ENCODE peak calls at places on chromosomes 4 and X, in seven cellular contexts. J is naive thymus-derived CD8-positive, alpha-beta T cell; A is right cardiac atrium; U is T-helper 17 cell; B is naive thymus-derived CD4-positive, alpha-beta T cell; S is aorta; L is IMR-90. N is an unnamed sample.

GRCh38 chr4:146029939-146030710 is 91.5 kb upstream of the ZNF827 start:
- ATAC-seq in J (no peak), A (no peak), U (peak; percentile 62), B (no peak), S (no peak), L (no peak), N (peak; percentile 51)

GRCh38 chr4:1111259-1111809 is 2.0 kb downstream of the RNF212 start:
- ATAC-seq in J (no peak), A (no peak), U (no peak), B (no peak), S (no peak), L (no peak), N (no peak)

GRCh38 chr4:793109-793861 is 32.6 kb downstream of the CPLX1 start:
- ATAC-seq in J (no peak), A (no peak), U (no peak), B (no peak), S (no peak), L (no peak), N (peak; percentile 39)

GRCh38 chr4:17817027-17817426 is 6.2 kb downstream of the NCAPG start:
- ATAC-seq in J (peak; percentile 77), A (peak; percentile 31), U (peak; percentile 95), B (peak; percentile 90), S (no peak), L (peak; percentile 89), N (peak; percentile 73)

GRCh38 chr4:37780444-37781133 is 45.9 kb upstream of the PGM2 start:
- ATAC-seq in J (peak; percentile 98), A (no peak), U (peak; percentile 96), B (peak; percentile 96), S (no peak), L (no peak), N (no peak)

GRCh38 chrX:139816204-139816603 is 108.2 kb upstream of the MCF2 start:
- ATAC-seq in J (peak; percentile 53), A (no peak), U (no peak), B (no peak), S (no peak), L (no peak), N (no peak)

GRCh38 chr4:105194328-105195231 is 47.9 kb downstream of the TET2 start:
- ATAC-seq in J (no peak), A (no peak), U (no peak), B (no peak), S (no peak), L (peak; percentile 87), N (peak; percentile 78)

GRCh38 chr4:11098461-11098860 is 330.2 kb downstream of the HS3ST1 start:
- ATAC-seq in J (no peak), A (no peak), U (peak; percentile 57), B (no peak), S (no peak), L (no peak), N (no peak)

GRCh38 chr4:186297013-186297645 is 31.1 kb downstream of the F11 start:
- ATAC-seq in J (no peak), A (no peak), U (no peak), B (no peak), S (no peak), L (peak; percentile 86), N (no peak)

GRCh38 chr4:36081185-36081584 is 163.1 kb downstream of the ARAP2 start:
- ATAC-seq in J (no peak), A (no peak), U (no peak), B (no peak), S (no peak), L (no peak), N (peak; percentile 91)

GRCh38 chrX:135544338-135544948 is 24.0 kb downstream of the INTS6L start:
- ATAC-seq in J (peak; percentile 54), A (peak; percentile 51), U (peak; percentile 40), B (peak; percentile 44), S (no peak), L (no peak), N (no peak)

GRCh38 chr4:30929649-30930048 is 209.5 kb downstream of the PCDH7 start:
- ATAC-seq in J (no peak), A (no peak), U (no peak), B (no peak), S (no peak), L (no peak), N (no peak)

GRCh38 chr4:107893171-107894137 is 37.9 kb upstream of the CYP2U1 start:
- ATAC-seq in J (no peak), A (no peak), U (no peak), B (no peak), S (no peak), L (no peak), N (no peak)

GRCh38 chr4:111136438-111136837 is 513.6 kb upstream of the PITX2 start:
- ATAC-seq in J (no peak), A (no peak), U (no peak), B (no peak), S (no peak), L (peak; percentile 73), N (no peak)

GRCh38 chrX:69104756-69105434 is 60.4 kb downstream of the PJA1 start:
- ATAC-seq in J (no peak), A (no peak), U (no peak), B (no peak), S (no peak), L (no peak), N (no peak)

GRCh38 chr4:109990307-109991257 is 77.9 kb downstream of the EGF start:
- ATAC-seq in J (no peak), A (no peak), U (peak; percentile 28), B (peak; percentile 64), S (no peak), L (no peak), N (no peak)

GRCh38 chr4:10599574-10599973 is 85.0 kb downstream of the CLNK start:
- ATAC-seq in J (no peak), A (no peak), U (no peak), B (no peak), S (no peak), L (peak; percentile 32), N (no peak)

GRCh38 chr4:94605241-94605640 is 152.5 kb upstream of the BMPR1B start:
- ATAC-seq in J (no peak), A (peak; percentile 25), U (no peak), B (no peak), S (no peak), L (no peak), N (no peak)

GRCh38 chr4:8030121-8030781 is 90.6 kb upstream of the AFAP1 start:
- ATAC-seq in J (no peak), A (no peak), U (no peak), B (no peak), S (no peak), L (no peak), N (no peak)

GRCh38 chrX:155086202-155086840 is 15.0 kb downstream of the BRCC3 start:
- ATAC-seq in J (no peak), A (peak; percentile 51), U (peak; percentile 48), B (peak; percentile 53), S (no peak), L (peak; percentile 32), N (peak; percentile 45)

GRCh38 chr4:142801966-142802365 is 44.1 kb downstream of the INPP4B start:
- ATAC-seq in J (peak; percentile 52), A (no peak), U (no peak), B (no peak), S (no peak), L (no peak), N (peak; percentile 32)

GRCh38 chr4:75881476-75881875 is 20.8 kb downstream of the PPEF2 start:
- ATAC-seq in J (no peak), A (no peak), U (no peak), B (no peak), S (no peak), L (no peak), N (no peak)

GRCh38 chrX:41084044-41084359 is 1.2 kb upstream of the USP9X start:
- ATAC-seq in J (peak; percentile 0), A (peak; percentile 0), U (peak; percentile 0), B (peak; percentile 0), S (peak; percentile 0), L (no peak), N (no peak)

GRCh38 chr4:70443329-70443728 is 28.7 kb upstream of the MUC7 start:
- ATAC-seq in J (no peak), A (no peak), U (no peak), B (no peak), S (no peak), L (no peak), N (no peak)

GRCh38 chr4:21692211-21692610 is 256.4 kb downstream of the KCNIP4 start:
- ATAC-seq in J (no peak), A (no peak), U (no peak), B (no peak), S (no peak), L (no peak), N (no peak)

GRCh38 chrX:3129256-3129655 is 88.0 kb downstream of the ARSF start:
- ATAC-seq in J (no peak), A (no peak), U (no peak), B (no peak), S (no peak), L (no peak), N (no peak)

GRCh38 chr4:176680668-176681067 is 112.1 kb downstream of the VEGFC start:
- ATAC-seq in J (no peak), A (no peak), U (no peak), B (no peak), S (no peak), L (no peak), N (no peak)

GRCh38 chr4:11622961-11623725 is 194.4 kb upstream of the HS3ST1 start:
- ATAC-seq in J (no peak), A (no peak), U (no peak), B (no peak), S (no peak), L (no peak), N (no peak)

GRCh38 chrX:129559800-129560199 is 19.7 kb downstream of the OCRL start:
- ATAC-seq in J (no peak), A (no peak), U (no peak), B (no peak), S (no peak), L (no peak), N (no peak)

GRCh38 chr4:140666889-140667614 is 89.1 kb downstream of the TBC1D9 start:
- ATAC-seq in J (no peak), A (no peak), U (no peak), B (no peak), S (no peak), L (no peak), N (no peak)

GRCh38 chrX:133538148-133538547 is 122.9 kb upstream of the GPC4 start:
- ATAC-seq in J (no peak), A (no peak), U (no peak), B (no peak), S (no peak), L (no peak), N (no peak)

GRCh38 chrX:139826065-139827044 is 106.5 kb downstream of the ATP11C start:
- ATAC-seq in J (no peak), A (no peak), U (no peak), B (no peak), S (no peak), L (peak; percentile 88), N (no peak)

GRCh38 chr4:3469386-3470243 is 6.5 kb downstream of the DOK7 start:
- ATAC-seq in J (no peak), A (peak; percentile 5), U (no peak), B (no peak), S (no peak), L (no peak), N (no peak)

GRCh38 chr4:138348055-138348454 is 105.9 kb upstream of the SLC7A11 start:
- ATAC-seq in J (peak; percentile 44), A (no peak), U (no peak), B (peak; percentile 37), S (no peak), L (no peak), N (no peak)

GRCh38 chrX:13829995-13830394 is 13.1 kb upstream of the GPM6B start:
- ATAC-seq in J (no peak), A (no peak), U (no peak), B (no peak), S (no peak), L (no peak), N (no peak)

GRCh38 chrX:29952016-29952415 is 263.3 kb upstream of the MAGEB2 start:
- ATAC-seq in J (no peak), A (no peak), U (no peak), B (no peak), S (no peak), L (no peak), N (no peak)

GRCh38 chr4:89469930-89470375 is 162.4 kb upstream of the GPRIN3 start:
- ATAC-seq in J (peak; percentile 91), A (peak; percentile 37), U (peak; percentile 63), B (peak; percentile 76), S (no peak), L (peak; percentile 85), N (peak; percentile 91)

N was measured in activated CD4-positive, CD25-positive, alpha-beta regulatory T cell treated with anti-CD3 and anti-CD28 coated beads, Interleukin-2, amount 50 U/mL, for 24 hours.